ENCODE peak calls at places on chromosomes 1 and 21, in ten cellular contexts. D is psoas muscle, P is heart right ventricle, Z is brain microvascular endothelial cell, N is fibroblast of lung, B is tibial nerve, G is RWPE2, V is IMR-90, H is cardiac muscle cell, K is tibial artery. T is an unnamed sample.

GRCh38 chr1:228751360-228752098 is 16.2 kb downstream of the RHOU start:
- DNase-seq in D (no peak), P (no peak), Z (no peak), N (no peak), B (no peak), G (no peak), V (no peak), H (no peak), K (no peak), T (no peak)

GRCh38 chr1:90201467-90202358 is 206.8 kb downstream of the ZNF326 start:
- DNase-seq in D (no peak), P (no peak), Z (no peak), N (peak; percentile 27), B (no peak), G (no peak), V (peak; percentile 63), H (no peak), K (no peak), T (no peak)

GRCh38 chr1:13766906-13767564 is 67.0 kb downstream of the PRDM2 start:
- DNase-seq in D (no peak), P (no peak), Z (no peak), N (peak; percentile 77), B (no peak), G (no peak), V (peak; percentile 86), H (no peak), K (no peak), T (no peak)

GRCh38 chr1:15902882-15903281 is 55.4 kb downstream of the SPEN start:
- DNase-seq in D (no peak), P (no peak), Z (peak; percentile 56), N (peak; percentile 83), B (no peak), G (no peak), V (peak; percentile 91), H (no peak), K (no peak), T (no peak)

GRCh38 chr1:232576537-232576936 is 53.4 kb downstream of the SIPA1L2 start:
- DNase-seq in D (no peak), P (no peak), Z (no peak), N (no peak), B (no peak), G (no peak), V (no peak), H (no peak), K (no peak), T (no peak)

GRCh38 chr21:15005391-15005790 is 59.4 kb downstream of the NRIP1 start:
- DNase-seq in D (no peak), P (no peak), Z (no peak), N (no peak), B (no peak), G (no peak), V (peak; percentile 38), H (peak; percentile 44), K (no peak), T (peak; percentile 26)

GRCh38 chr1:85481688-85482087 is 16.7 kb upstream of the DDAH1 start:
- DNase-seq in D (no peak), P (no peak), Z (no peak), N (no peak), B (no peak), G (no peak), V (no peak), H (no peak), K (no peak), T (no peak)

GRCh38 chr1:4778056-4778455 is 123.6 kb downstream of the AJAP1 start:
- DNase-seq in D (no peak), P (no peak), Z (no peak), N (no peak), B (no peak), G (no peak), V (no peak), H (peak; percentile 18), K (no peak), T (peak; percentile 52)

GRCh38 chr1:203538726-203539125 is 44.8 kb downstream of the OPTC start:
- DNase-seq in D (no peak), P (no peak), Z (no peak), N (no peak), B (no peak), G (no peak), V (no peak), H (no peak), K (no peak), T (no peak)

GRCh38 chr1:245298781-245299180 is 144.0 kb downstream of the KIF26B start:
- DNase-seq in D (no peak), P (no peak), Z (no peak), N (peak; percentile 82), B (no peak), G (no peak), V (no peak), H (no peak), K (no peak), T (no peak)

GRCh38 chr1:38614861-38615260 is 244.7 kb downstream of the RRAGC start:
- DNase-seq in D (no peak), P (peak; percentile 8), Z (no peak), N (no peak), B (no peak), G (no peak), V (no peak), H (no peak), K (no peak), T (peak; percentile 32)

GRCh38 chr1:237287876-237288517 is 246.0 kb downstream of the RYR2 start:
- DNase-seq in D (no peak), P (no peak), Z (no peak), N (no peak), B (no peak), G (no peak), V (no peak), H (peak; percentile 42), K (no peak), T (no peak)

GRCh38 chr1:58839871-58840835 is 56.3 kb upstream of the JUN start:
- DNase-seq in D (no peak), P (no peak), Z (no peak), N (peak; percentile 46), B (no peak), G (no peak), V (peak; percentile 56), H (no peak), K (no peak), T (no peak)

GRCh38 chr1:147627435-147628110 is 42.8 kb downstream of the ACP6 start:
- DNase-seq in D (peak; percentile 43), P (peak; percentile 34), Z (peak; percentile 28), N (peak; percentile 29), B (no peak), G (no peak), V (peak; percentile 44), H (peak; percentile 62), K (peak; percentile 43), T (peak; percentile 60)

GRCh38 chr1:40305451-40305850 is 11.6 kb downstream of the COL9A2 start:
- DNase-seq in D (no peak), P (no peak), Z (no peak), N (no peak), B (no peak), G (no peak), V (no peak), H (no peak), K (no peak), T (peak; percentile 44)

GRCh38 chr1:110492573-110492972 is 26.4 kb downstream of the KCNA10 start:
- DNase-seq in D (no peak), P (no peak), Z (no peak), N (no peak), B (no peak), G (no peak), V (no peak), H (no peak), K (no peak), T (no peak)

GRCh38 chr1:185373813-185374524 is 56.9 kb upstream of the IVNS1ABP start:
- DNase-seq in D (peak; percentile 26), P (no peak), Z (peak; percentile 48), N (peak; percentile 28), B (no peak), G (no peak), V (peak; percentile 36), H (no peak), K (peak; percentile 52), T (no peak)

GRCh38 chr1:235101558-235102258 is 26.9 kb downstream of the TOMM20 start:
- DNase-seq in D (no peak), P (no peak), Z (no peak), N (no peak), B (no peak), G (no peak), V (no peak), H (no peak), K (no peak), T (no peak)

GRCh38 chr21:33578214-33578613 is 10.3 kb downstream of the DONSON start:
- DNase-seq in D (no peak), P (no peak), Z (no peak), N (peak; percentile 71), B (no peak), G (no peak), V (peak; percentile 76), H (no peak), K (no peak), T (no peak)

GRCh38 chr1:57172040-57172439 is 206.2 kb upstream of the C8B start:
- DNase-seq in D (no peak), P (no peak), Z (no peak), N (no peak), B (no peak), G (no peak), V (no peak), H (no peak), K (no peak), T (no peak)
- H3K27ac ChIP-seq in D (no peak overlapping the region), P (no peak overlapping the region), Z (no peak overlapping the region), N (no peak overlapping the region), B (no peak overlapping the region), G (no peak overlapping the region), V (no peak overlapping the region), H (no peak overlapping the region), K (no peak overlapping the region), T (no peak overlapping the region)

GRCh38 chr1:30903343-30904034 is 5.1 kb downstream of the SDC3 start:
- DNase-seq in D (no peak), P (no peak), Z (no peak), N (peak; percentile 21), B (no peak), G (peak; percentile 19), V (peak; percentile 43), H (no peak), K (no peak), T (no peak)
- H3K36me3 ChIP-seq in D (no peaks in the 10 kb centered on the region), P (no peaks in the 10 kb centered on the region), Z (no peaks in the 10 kb centered on the region), N (peaks cover 2% of the 10 kb centered on the region), B (no peaks in the 10 kb centered on the region), G (no peaks in the 10 kb centered on the region), V (peaks cover 2% of the 10 kb centered on the region), H (no peaks in the 10 kb centered on the region), K (no peaks in the 10 kb centered on the region), T (no peaks in the 10 kb centered on the region)

GRCh38 chr1:35555212-35555584 is 2.0 kb downstream of the KIAA0319L start:
- DNase-seq in D (no peak), P (no peak), Z (no peak), N (no peak), B (no peak), G (no peak), V (peak; percentile 58), H (no peak), K (no peak), T (no peak)
- H3K27ac ChIP-seq in D (peak overlapping the region; percentile 99), P (peak overlapping the region; percentile 17), Z (no peak overlapping the region), N (no peak overlapping the region), B (peak overlapping the region; percentile 96), G (peak overlapping the region; percentile 74), V (no peak overlapping the region), H (no peak overlapping the region), K (no peak overlapping the region), T (no peak overlapping the region)

DNA sequence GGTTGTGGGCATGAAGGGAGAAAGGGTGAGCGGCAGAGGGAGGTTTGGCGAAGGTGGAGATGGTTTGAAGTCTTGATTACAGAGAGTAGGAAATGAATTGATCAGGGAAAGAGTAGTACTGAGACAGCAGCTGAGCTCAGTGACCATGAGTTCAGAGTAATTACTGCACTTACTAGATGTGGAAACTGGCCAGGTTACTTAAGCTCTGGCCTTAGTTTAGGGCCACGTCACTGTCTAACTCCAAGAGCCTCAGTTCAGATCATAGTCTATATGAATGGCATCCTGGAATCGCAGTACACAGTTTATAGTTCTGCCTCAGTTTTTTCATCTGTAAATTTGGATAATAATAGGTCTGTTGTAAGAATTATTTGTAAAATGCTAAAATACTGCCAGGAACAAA is 78.1 kb downstream of the KCTD3 start:
- DNase-seq in D (no peak), P (no peak), Z (no peak), N (no peak), B (no peak), G (no peak), V (no peak), H (no peak), K (no peak), T (no peak)
- H3K36me3 ChIP-seq in D (no peaks in the 10 kb centered on the region), P (no peaks in the 10 kb centered on the region), Z (no peaks in the 10 kb centered on the region), N (no peaks in the 10 kb centered on the region), B (no peaks in the 10 kb centered on the region), G (no peaks in the 10 kb centered on the region), V (no peaks in the 10 kb centered on the region), H (no peaks in the 10 kb centered on the region), K (no peaks in the 10 kb centered on the region), T (no peaks in the 10 kb centered on the region)